ENCODE peak calls at places on chromosomes 12 and 14, in eight cellular contexts. F is astrocyte, B is psoas muscle, Y is fibroblast of pulmonary artery, R is left ventricle myocardium inferior, J is foreskin fibroblast, V is mesothelial cell of epicardium, U is upper lobe of left lung. D is an unnamed sample.

GRCh38 chr12:92149563-92149962 is 3.9 kb upstream of the BTG1 start:
- DNase-seq in F (no peak), B (no peak), Y (no peak), R (no peak), J (no peak), V (no peak), U (no peak), D (no peak)

GRCh38 chr12:109880049-109880931 is at the start of gene GLTP:
- DNase-seq in F (peak; percentile 47), B (peak; percentile 88), Y (peak; percentile 70), R (peak; percentile 87), J (peak; percentile 95), V (peak; percentile 90), U (peak; percentile 99), D (peak; percentile 94)

GRCh38 chr12:86727151-86727550 is 471.0 kb upstream of the MGAT4C start:
- DNase-seq in F (peak; percentile 71), B (no peak), Y (peak; percentile 68), R (no peak), J (peak; percentile 75), V (no peak), U (no peak), D (no peak)

GRCh38 chr12:18556081-18556645 is 181.6 kb downstream of the PLCZ1 start:
- DNase-seq in F (no peak), B (no peak), Y (no peak), R (no peak), J (no peak), V (no peak), U (no peak), D (no peak)

GRCh38 chr14:59214702-59215302 is 26.3 kb downstream of the DAAM1 start:
- DNase-seq in F (no peak), B (no peak), Y (no peak), R (no peak), J (no peak), V (no peak), U (no peak), D (no peak)

GRCh38 chr12:113190761-113191160 is 5.2 kb downstream of the RITA1 start:
- DNase-seq in F (peak; percentile 45), B (no peak), Y (peak; percentile 48), R (no peak), J (peak; percentile 33), V (no peak), U (no peak), D (no peak)

GRCh38 chr12:52687527-52688385 is 7.5 kb upstream of the KRT1 start:
- DNase-seq in F (no peak), B (no peak), Y (no peak), R (no peak), J (no peak), V (no peak), U (no peak), D (no peak)

GRCh38 chr14:99735189-99736135 is 51.4 kb downstream of the CYP46A1 start:
- DNase-seq in F (no peak), B (no peak), Y (no peak), R (peak; percentile 9), J (no peak), V (no peak), U (no peak), D (no peak)

GRCh38 chr14:21723431-21724045 is 49.9 kb upstream of the OR4E1 start:
- DNase-seq in F (no peak), B (no peak), Y (peak; percentile 24), R (no peak), J (no peak), V (no peak), U (no peak), D (no peak)
- TF ChIP-seq CTCF in F (no peak), B (no peak), Y (peak; percentile 35), R (no peak), J (no peak), V (no peak), U (no peak), D (no peak)

DNA sequence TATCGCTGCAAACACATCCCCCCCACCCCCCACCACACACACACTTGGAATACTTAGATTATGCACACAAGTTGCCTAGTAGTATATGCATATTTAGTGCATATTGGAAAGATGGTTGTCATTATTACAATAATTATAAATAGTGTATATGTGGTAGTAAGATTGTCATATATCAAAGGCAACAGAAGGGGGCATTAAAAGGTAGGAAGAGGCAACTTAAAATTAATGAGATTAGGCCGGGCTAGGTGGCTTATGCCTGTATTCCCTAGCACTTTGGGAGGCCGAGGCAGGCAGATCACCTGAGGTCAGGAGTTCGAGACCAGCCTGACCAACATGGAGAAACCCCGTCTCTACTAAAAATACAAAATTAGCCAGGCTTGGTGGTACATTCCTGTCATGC is 52.1 kb downstream of the GSC start:
- DNase-seq in F (no peak), B (no peak), Y (no peak), R (no peak), J (no peak), V (no peak), U (no peak), D (no peak)
- TF ChIP-seq CTCF in F (no peak), B (no peak), Y (no peak), R (no peak), J (no peak), V (no peak), U (no peak), D (no peak)

DNA sequence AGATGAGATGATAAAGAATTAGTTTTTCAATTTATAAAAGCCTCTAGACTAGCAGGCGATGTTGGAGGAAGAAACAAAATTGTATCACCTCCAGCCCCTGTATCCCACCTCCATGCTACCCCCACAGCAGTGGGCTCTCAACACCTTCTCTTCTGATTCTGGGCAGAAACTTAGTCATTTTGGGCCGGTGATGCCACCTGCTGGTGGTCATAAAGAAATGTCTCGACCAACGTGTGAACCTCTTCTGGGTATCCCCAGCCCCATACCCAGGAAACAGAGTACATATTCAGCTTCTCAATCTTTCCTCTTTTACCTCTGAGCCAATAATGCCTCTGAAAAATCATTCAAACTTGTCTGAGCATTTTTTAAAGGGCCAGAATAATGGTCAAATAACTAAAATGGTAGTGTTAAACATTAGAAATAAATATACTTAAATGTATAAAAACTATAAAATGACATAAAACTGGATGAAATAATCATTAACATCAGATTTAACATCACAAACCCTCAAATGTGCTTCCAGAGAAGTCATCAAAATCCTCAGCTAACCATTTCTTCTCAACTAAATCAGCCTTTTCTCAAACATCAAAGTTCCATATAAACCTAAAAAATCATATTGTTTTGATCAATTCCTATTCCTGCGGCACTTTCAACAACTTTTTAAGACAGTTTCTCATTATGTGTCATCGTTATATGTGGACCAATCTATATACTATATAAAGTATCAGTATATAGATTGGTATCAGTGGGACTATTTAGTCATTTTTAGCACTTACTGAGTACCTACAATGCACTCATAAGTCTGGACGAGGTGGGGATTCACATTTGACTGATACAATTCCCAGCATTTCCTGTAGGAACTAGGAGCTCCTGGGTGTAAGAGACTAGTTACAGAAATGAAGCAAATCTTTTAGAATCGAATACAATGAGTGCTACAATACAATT is 69.4 kb downstream of the ATXN2 start:
- DNase-seq in F (peak; percentile 31), B (peak; percentile 24), Y (peak; percentile 72), R (no peak), J (peak; percentile 76), V (peak; percentile 47), U (no peak), D (peak; percentile 41)
- TF ChIP-seq CTCF in F (peak; percentile 78), B (peak; percentile 63), Y (peak; percentile 76), R (peak; percentile 75), J (peak; percentile 61), V (peak; percentile 53), U (peak; percentile 57), D (no peak)

DNA sequence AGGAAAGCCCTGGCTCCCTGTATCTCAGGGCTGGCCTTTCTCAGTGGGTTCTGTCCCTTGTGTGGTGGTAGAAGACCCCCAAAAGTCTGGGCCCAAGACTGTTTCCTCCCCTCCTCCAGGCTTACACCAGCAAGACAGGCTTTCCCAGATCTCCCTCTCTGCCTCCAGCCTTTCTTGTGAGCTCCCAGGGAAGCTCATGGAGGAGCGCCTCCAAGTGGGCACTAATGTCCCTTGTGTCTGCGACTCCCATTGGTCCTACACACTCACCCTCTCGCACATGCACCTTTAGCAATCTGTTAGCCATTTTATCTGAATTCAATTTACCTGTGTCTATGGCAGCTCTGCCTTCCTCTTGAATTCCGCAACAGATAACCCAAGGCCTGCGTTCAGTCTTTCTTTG is 251.1 kb upstream of the CAND1 start:
- DNase-seq in F (no peak), B (no peak), Y (no peak), R (no peak), J (no peak), V (no peak), U (no peak), D (no peak)
- TF ChIP-seq CTCF in F (no peak), B (no peak), Y (no peak), R (no peak), J (no peak), V (no peak), U (no peak), D (no peak)

DNA sequence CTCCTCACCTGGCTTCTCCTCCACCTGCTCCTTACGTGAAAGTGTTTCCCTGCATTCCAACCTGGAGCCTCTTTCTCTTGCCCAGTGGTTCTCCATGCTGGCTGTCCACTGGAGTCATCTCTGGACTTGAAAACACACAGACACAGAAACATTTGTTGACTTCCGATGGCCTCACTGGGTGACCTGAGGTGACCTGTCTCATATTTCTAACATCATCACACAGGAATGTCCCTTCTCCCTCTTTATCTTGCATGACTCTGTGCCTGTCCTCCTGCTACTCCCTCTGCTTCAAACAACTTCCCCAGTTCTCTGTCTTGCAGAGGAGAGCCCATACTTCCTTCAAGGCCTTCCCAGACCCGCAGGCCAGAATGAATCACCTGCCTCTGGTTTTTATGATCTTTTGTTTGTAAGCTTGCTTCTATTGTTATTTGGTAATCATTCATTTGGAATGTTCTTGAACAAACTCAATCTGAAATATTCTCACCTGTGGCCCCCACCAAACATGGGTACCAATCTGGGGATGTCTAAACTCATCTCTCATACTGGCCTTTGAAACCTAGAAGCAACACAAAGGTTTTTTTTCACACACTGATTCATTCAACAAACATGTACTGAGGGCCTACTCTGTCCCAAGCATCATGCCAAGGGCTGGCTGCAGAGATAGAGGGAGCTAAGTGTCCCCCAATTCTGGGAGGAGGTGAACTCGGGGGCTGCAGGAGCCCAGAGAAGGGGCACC is 9.7 kb upstream of the RIN3 start:
- DNase-seq in F (peak; percentile 62), B (no peak), Y (peak; percentile 57), R (no peak), J (peak; percentile 80), V (no peak), U (no peak), D (no peak)
- TF ChIP-seq CTCF in F (no peak), B (no peak), Y (no peak), R (no peak), J (no peak), V (no peak), U (no peak), D (no peak)

GRCh38 chr12:128671528-128672042 is 152.2 kb downstream of the SLC15A4 start:
- DNase-seq in F (no peak), B (no peak), Y (no peak), R (no peak), J (no peak), V (no peak), U (no peak), D (no peak)
- TF ChIP-seq CTCF in F (no peak), B (no peak), Y (no peak), R (no peak), J (no peak), V (no peak), U (no peak), D (no peak)